ENCODE peak calls at places on chromosome 9, in four cellular contexts. K is K562, R is HepG2, F is GM12878. O is an unnamed sample.

GRCh38 chr9:88528356-88528755 is 6.6 kb upstream of the NXNL2 start:
- DNase-seq in K (no peak), R (no peak), F (no peak), O (no peak)

GRCh38 chr9:126389958-126390357 is 63.3 kb downstream of the MVB12B start:
- DNase-seq in K (no peak), R (no peak), F (no peak), O (no peak)

GRCh38 chr9:137545123-137545522 is 5.1 kb downstream of the PNPLA7 start:
- DNase-seq in K (no peak), R (no peak), F (no peak), O (no peak)

GRCh38 chr9:12884736-12885395 is 110.0 kb downstream of the LURAP1L start:
- DNase-seq in K (no peak), R (peak), F (no peak), O (no peak)

GRCh38 chr9:133585481-133586367 is 23.5 kb downstream of the FAM163B start:
- DNase-seq in K (no peak), R (no peak), F (no peak), O (no peak)

GRCh38 chr9:110886832-110887231 is 151.4 kb downstream of the LPAR1 start:
- DNase-seq in K (no peak), R (no peak), F (no peak), O (no peak)

GRCh38 chr9:2181794-2182193 is 166.6 kb downstream of the SMARCA2 start:
- DNase-seq in K (peak), R (no peak), F (no peak), O (peak)

GRCh38 chr9:133690111-133690561 is 48.0 kb downstream of the SARDH start:
- DNase-seq in K (no peak), R (no peak), F (no peak), O (no peak)

GRCh38 chr9:117825609-117826347 is 121.6 kb downstream of the TLR4 start:
- DNase-seq in K (no peak), R (no peak), F (peak), O (no peak)

GRCh38 chr9:134333234-134333873 is 7.1 kb downstream of the RXRA start:
- DNase-seq in K (no peak), R (peak), F (no peak), O (no peak)

GRCh38 chr9:100355561-100355960 is 2.8 kb upstream of the TEX10 start:
- DNase-seq in K (no peak), R (no peak), F (no peak), O (no peak)

GRCh38 chr9:13481274-13481673 is 201.8 kb upstream of the MPDZ start:
- DNase-seq in K (no peak), R (no peak), F (no peak), O (no peak)

GRCh38 chr9:89863837-89864236 is 259.0 kb downstream of the GADD45G start:
- DNase-seq in K (no peak), R (no peak), F (no peak), O (no peak)

GRCh38 chr9:92042260-92042659 is 73.0 kb downstream of the SPTLC1 start:
- DNase-seq in K (no peak), R (no peak), F (no peak), O (no peak)

GRCh38 chr9:81613002-81613750 is 76.2 kb downstream of the TLE1 start:
- DNase-seq in K (no peak), R (no peak), F (no peak), O (no peak)

GRCh38 chr9:128068656-128069221 is 707 bp downstream of the SLC25A25 start:
- DNase-seq in K (no peak), R (no peak), F (no peak), O (no peak)

GRCh38 chr9:34717996-34718614 is 8.2 kb upstream of the CCL21 start:
- DNase-seq in K (no peak), R (no peak), F (no peak), O (no peak)

GRCh38 chr9:95903398-95903797 is 27.9 kb downstream of the ERCC6L2 start:
- DNase-seq in K (no peak), R (no peak), F (no peak), O (no peak)

GRCh38 chr9:36008774-36009300 is 27.9 kb upstream of the RECK start:
- DNase-seq in K (peak), R (peak), F (no peak), O (peak)

GRCh38 chr9:94867842-94868312 is 141.4 kb downstream of the AOPEP start:
- DNase-seq in K (no peak), R (no peak), F (no peak), O (no peak)

GRCh38 chr9:74555015-74555414 is 57.9 kb downstream of the RORB start:
- DNase-seq in K (no peak), R (no peak), F (no peak), O (no peak)

GRCh38 chr9:33234511-33235467 is 5.2 kb upstream of the SPINK4 start:
- DNase-seq in K (no peak), R (no peak), F (no peak), O (no peak)

GRCh38 chr9:126275386-126276001 is 51.1 kb upstream of the MVB12B start:
- DNase-seq in K (no peak), R (no peak), F (no peak), O (no peak)

GRCh38 chr9:4985376-4986266 is 549 bp downstream of the JAK2 start:
- DNase-seq in K (peak), R (no peak), F (no peak), O (peak)

GRCh38 chr9:130197888-130198287 is 25.7 kb downstream of the NCS1 start:
- DNase-seq in K (no peak), R (no peak), F (no peak), O (no peak)

GRCh38 chr9:37471942-37472679 is 6.9 kb upstream of the ZBTB5 start:
- DNase-seq in K (no peak), R (peak), F (no peak), O (no peak)

GRCh38 chr9:105833271-105833975 is 139.1 kb downstream of the TMEM38B start:
- DNase-seq in K (no peak), R (no peak), F (no peak), O (no peak)

GRCh38 chr9:94623253-94623652 is 16.1 kb downstream of the FBP1 start:
- DNase-seq in K (peak), R (peak), F (no peak), O (peak)

GRCh38 chr9:115353681-115354080 is 235.7 kb upstream of the TNC start:
- DNase-seq in K (no peak), R (no peak), F (no peak), O (no peak)

GRCh38 chr9:115350548-115350947 is 232.6 kb upstream of the TNC start:
- DNase-seq in K (no peak), R (no peak), F (no peak), O (no peak)

DNA sequence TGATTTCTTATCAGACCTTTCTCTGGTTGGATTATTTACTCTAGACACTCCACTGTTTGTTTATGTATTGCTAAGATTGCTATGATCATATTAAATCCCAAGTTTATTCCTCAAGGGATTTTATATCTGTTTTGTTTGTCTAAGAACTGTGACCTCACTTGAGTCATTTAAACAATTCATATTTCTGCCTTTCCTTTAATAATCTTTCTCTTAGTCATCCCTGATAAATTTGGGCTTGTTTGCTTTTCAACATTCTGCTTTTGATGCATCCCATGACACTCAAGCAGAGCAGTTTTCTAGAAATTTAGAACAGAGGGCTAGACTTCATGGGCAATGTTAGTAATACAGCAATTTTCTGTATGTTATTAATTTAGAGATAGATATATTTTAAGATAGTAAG is 231.6 kb upstream of the TNC start:
- DNase-seq in K (no peak), R (no peak), F (no peak), O (no peak)
- TF ChIP-seq ATF3 in K (no peak), R (no peak), F (no peak), O (no peak)

GRCh38 chr9:109509625-109510024 is 11.5 kb upstream of the PTPN3 start:
- DNase-seq in K (no peak), R (no peak), F (no peak), O (no peak)

GRCh38 chr9:109507421-109507838 is 9.3 kb upstream of the PTPN3 start:
- DNase-seq in K (no peak), R (peak), F (no peak), O (no peak)

GRCh38 chr9:109513871-109514270 is 15.8 kb upstream of the PTPN3 start:
- DNase-seq in K (no peak), R (no peak), F (no peak), O (no peak)

GRCh38 chr9:109512170-109512756 is 14.2 kb upstream of the PTPN3 start:
- DNase-seq in K (no peak), R (no peak), F (no peak), O (no peak)

GRCh38 chr9:109510506-109510905 is 12.4 kb upstream of the PTPN3 start:
- DNase-seq in K (no peak), R (no peak), F (no peak), O (no peak)
- TF ChIP-seq ETV6 in K (no peak), R (no peak), F (no peak), O (no peak)

GRCh38 chr9:79968533-79968932 is 396.8 kb downstream of the TLE4 start:
- DNase-seq in K (no peak), R (no peak), F (no peak), O (no peak)

GRCh38 chr9:79969383-79969782 is 397.6 kb downstream of the TLE4 start:
- DNase-seq in K (no peak), R (no peak), F (no peak), O (no peak)

GRCh38 chr9:79974806-79975422 is 403.1 kb downstream of the TLE4 start:
- DNase-seq in K (no peak), R (no peak), F (no peak), O (no peak)

GRCh38 chr9:79973627-79974026 is 401.9 kb downstream of the TLE4 start:
- DNase-seq in K (no peak), R (no peak), F (no peak), O (no peak)

GRCh38 chr9:79969866-79970265 is 398.1 kb downstream of the TLE4 start:
- DNase-seq in K (no peak), R (no peak), F (no peak), O (no peak)
- TF ChIP-seq ATF3 in K (no peak), R (no peak), F (no peak), O (no peak)

GRCh38 chr9:131258698-131259431 is 17.4 kb downstream of the FAM78A start:
- DNase-seq in K (no peak), R (no peak), F (no peak), O (no peak)

GRCh38 chr9:131259916-131260597 is 16.3 kb downstream of the FAM78A start:
- DNase-seq in K (no peak), R (no peak), F (no peak), O (no peak)

GRCh38 chr9:131257266-131258025 is 18.9 kb downstream of the FAM78A start:
- DNase-seq in K (no peak), R (no peak), F (no peak), O (no peak)

GRCh38 chr9:131259432-131259885 is 16.9 kb downstream of the FAM78A start:
- DNase-seq in K (no peak), R (no peak), F (no peak), O (no peak)

GRCh38 chr9:131258186-131258585 is 18.1 kb downstream of the FAM78A start:
- DNase-seq in K (no peak), R (no peak), F (no peak), O (no peak)
- TF ChIP-seq ETV6 in K (no peak), R (no peak), F (no peak), O (no peak)

GRCh38 chr9:93096811-93097382 is 880 bp downstream of the CARD19 start:
- DNase-seq in K (no peak), R (no peak), F (no peak), O (no peak)
- TF ChIP-seq ATF3 in K (no peak), R (no peak), F (no peak), O (no peak)

O was measured in WTC11.